ENCODE peak calls at places on chromosomes 2 and 18, in ten cellular contexts. Y is pons, N is HFFc6, G is GM23248, M is sciatic nerve, W is left lobe of liver, L is smooth muscle cell of the brain vasculature, D is NCI-H748 treated with DMSO at 0.1 percent for 48 hours, U is dorsolateral prefrontal cortex, O is left ventricle myocardium superior. C is an unnamed sample.

GRCh38 chr18:70337139-70337972 is 48.5 kb downstream of the SOCS6 start:
- DNase-seq in Y (no peak), U (no peak), L (peak; percentile 37), D (no peak), M (no peak), G (peak; percentile 95), W (no peak), O (no peak), N (peak; percentile 89), C (no peak)

GRCh38 chr2:230938098-230938497 is 13.1 kb upstream of the GPR55 start:
- DNase-seq in N (no peak), O (no peak), L (no peak), G (no peak), U (no peak), Y (no peak), W (no peak), D (no peak), M (no peak), C (no peak)

GRCh38 chr2:71453404-71454220 is at the start of gene DYSF:
- DNase-seq in N (no peak), Y (no peak), D (peak; percentile 14), O (peak; percentile 78), M (no peak), G (peak; percentile 57), W (peak; percentile 87), L (no peak), U (no peak), C (no peak)

GRCh38 chr2:45180784-45181183 is 171.5 kb upstream of the SIX2 start:
- DNase-seq in O (no peak), W (no peak), U (no peak), G (peak; percentile 34), Y (no peak), L (no peak), N (no peak), D (no peak), M (no peak), C (no peak)

GRCh38 chr2:148096012-148096411 is 75.1 kb downstream of the MBD5 start:
- DNase-seq in O (no peak), G (peak; percentile 37), W (no peak), D (no peak), Y (no peak), N (peak; percentile 53), U (no peak), L (no peak), M (no peak), C (no peak)

GRCh38 chr18:2908166-2908945 is 61.5 kb downstream of the EMILIN2 start:
- DNase-seq in U (no peak), L (no peak), W (no peak), G (no peak), N (no peak), D (no peak), Y (peak; percentile 54), M (no peak), O (no peak), C (no peak)

GRCh38 chr18:79818036-79818435 is 20.3 kb downstream of the KCNG2 start:
- DNase-seq in G (peak; percentile 32), M (no peak), W (peak; percentile 34), Y (no peak), U (no peak), O (no peak), D (no peak), L (no peak), N (no peak), C (no peak)

GRCh38 chr2:3563521-3563976 is 5.4 kb upstream of the RNASEH1 start:
- DNase-seq in M (no peak), U (no peak), W (no peak), L (no peak), G (no peak), D (no peak), N (no peak), O (no peak), Y (no peak), C (no peak)

GRCh38 chr2:6852210-6852609 is 13.5 kb downstream of the CMPK2 start:
- DNase-seq in M (no peak), G (no peak), O (no peak), L (no peak), U (no peak), Y (no peak), D (no peak), N (no peak), W (no peak), C (no peak)

GRCh38 chr18:57230861-57231260 is 84.0 kb downstream of the BOD1L2 start:
- DNase-seq in L (no peak), O (no peak), N (no peak), W (no peak), Y (no peak), G (no peak), M (no peak), D (no peak), U (no peak), C (peak; percentile 67)

GRCh38 chr2:29047083-29047840 is 27.1 kb downstream of the PCARE start:
- DNase-seq in U (no peak), W (no peak), D (no peak), N (no peak), M (no peak), L (no peak), O (no peak), G (no peak), Y (no peak), C (no peak)

GRCh38 chr18:13501896-13502295 is 224.5 kb downstream of the FAM210A start:
- DNase-seq in G (no peak), Y (peak; percentile 40), D (no peak), U (no peak), L (no peak), W (peak; percentile 65), M (no peak), N (no peak), O (no peak), C (no peak)

GRCh38 chr2:118254117-118254516 is 165.8 kb downstream of the INSIG2 start:
- DNase-seq in G (no peak), D (no peak), W (no peak), M (no peak), Y (no peak), O (no peak), L (no peak), U (no peak), N (no peak), C (no peak)

GRCh38 chr2:212970132-212970531 is 181.3 kb downstream of the IKZF2 start:
- DNase-seq in L (no peak), D (no peak), M (no peak), N (peak; percentile 59), G (peak; percentile 76), U (no peak), Y (no peak), W (no peak), O (no peak), C (no peak)

GRCh38 chr2:36605273-36605672 is 7.3 kb upstream of the FEZ2 start:
- DNase-seq in W (no peak), Y (no peak), O (no peak), G (no peak), D (no peak), N (no peak), M (no peak), L (no peak), U (no peak), C (no peak)

GRCh38 chr2:238380785-238381184 is 45.9 kb upstream of the ASB1 start:
- DNase-seq in G (peak; percentile 70), Y (no peak), U (no peak), M (no peak), W (no peak), L (no peak), D (peak; percentile 34), N (peak; percentile 27), O (no peak), C (no peak)

GRCh38 chr18:48419268-48420022 is 10.3 kb upstream of the ZBTB7C start:
- DNase-seq in Y (no peak), W (no peak), O (no peak), U (no peak), N (no peak), G (no peak), M (no peak), D (no peak), L (no peak), C (no peak)